ENCODE peak calls at places on chromosomes 7 and 10, in seven cellular contexts. T, M, W, K, O, S and D are unnamed samples.

GRCh38 chr7:148527717-148528168 is 62.8 kb upstream of the C7orf33 start:
- DNase-seq in T (peak), O (peak), W (peak), K (peak), M (peak), S (peak), D (peak)

GRCh38 chr7:151309306-151309705 is 32.3 kb upstream of the NUB1 start:
- DNase-seq in M (peak), K (peak), S (peak), W (peak), O (no peak), T (no peak), D (no peak)

GRCh38 chr10:99531026-99531695 is 1.6 kb upstream of the NKX2-3 start:
- DNase-seq in W (no peak), O (no peak), K (no peak), S (no peak), M (no peak), T (no peak), D (no peak)

GRCh38 chr10:70668454-70668970 is 3.8 kb upstream of the ADAMTS14 start:
- DNase-seq in S (peak), W (peak), T (no peak), K (no peak), M (peak), O (no peak), D (no peak)

GRCh38 chr10:28719789-28720436 is 42.6 kb downstream of the BAMBI start:
- DNase-seq in S (peak), W (peak), M (peak), K (no peak), T (no peak), O (no peak), D (no peak)

GRCh38 chr10:80070068-80070467 is 8.4 kb upstream of the TMEM254 start:
- DNase-seq in T (no peak), K (no peak), O (no peak), M (no peak), S (no peak), W (no peak), D (no peak)

GRCh38 chr10:64209574-64209973 is 688.4 kb downstream of the REEP3 start:
- DNase-seq in K (no peak), M (no peak), W (peak), S (peak), O (no peak), T (no peak), D (no peak)

GRCh38 chr10:17113889-17114288 is 15.7 kb downstream of the CUBN start:
- DNase-seq in S (peak), O (peak), W (peak), T (no peak), M (peak), K (peak), D (no peak)

GRCh38 chr7:1523208-1523607 is 7.3 kb upstream of the MAFK start:
- DNase-seq in O (peak), W (no peak), M (no peak), K (no peak), S (no peak), T (no peak), D (no peak)

GRCh38 chr10:48802611-48803046 is 118.0 kb downstream of the WDFY4 start:
- DNase-seq in T (peak), W (no peak), K (no peak), M (no peak), S (no peak), O (no peak), D (no peak)

GRCh38 chr7:87534072-87534471 is 58.6 kb upstream of the ABCB4 start:
- DNase-seq in T (no peak), M (no peak), S (no peak), O (no peak), K (no peak), W (no peak), D (no peak)

GRCh38 chr10:46232084-46232483 is 54.7 kb upstream of the ANTXRL start:
- DNase-seq in K (no peak), W (no peak), S (no peak), O (peak), M (no peak), T (no peak), D (no peak)

GRCh38 chr10:5555881-5556280 is 31.1 kb downstream of the CALML3 start:
- DNase-seq in O (peak), S (no peak), W (no peak), K (no peak), T (no peak), M (no peak), D (peak)

GRCh38 chr10:28077889-28078288 is 79.0 kb upstream of the ODAD2 start:
- DNase-seq in S (no peak), T (no peak), W (no peak), K (peak), O (no peak), M (peak), D (no peak)

GRCh38 chr7:25820432-25821040 is 331.5 kb upstream of the NFE2L3 start:
- DNase-seq in W (peak), S (no peak), O (peak), K (no peak), M (no peak), T (peak), D (no peak)
- TF ChIP-seq CTCF in W (peak), S (peak), O (peak), K (peak), M (peak), T (peak), D (no peak)

GRCh38 chr10:113522460-113522859 is 30.4 kb upstream of the HABP2 start:
- DNase-seq in W (no peak), O (peak), K (no peak), T (no peak), S (no peak), M (peak), D (no peak)

GRCh38 chr10:113520606-113521481 is 32.0 kb upstream of the HABP2 start:
- DNase-seq in M (peak), S (peak), O (peak), W (peak), K (peak), T (peak), D (no peak)

GRCh38 chr10:113523071-113523470 is 29.8 kb upstream of the HABP2 start:
- DNase-seq in O (peak), K (peak), W (no peak), T (no peak), M (no peak), S (peak), D (no peak)

GRCh38 chr10:113519616-113520015 is 33.2 kb upstream of the HABP2 start:
- DNase-seq in T (no peak), O (peak), S (no peak), K (no peak), M (no peak), W (no peak), D (no peak)

GRCh38 chr10:113521482-113521795 is 31.4 kb upstream of the HABP2 start:
- DNase-seq in O (no peak), K (no peak), S (no peak), T (no peak), M (no peak), W (no peak), D (no peak)
- TF ChIP-seq CTCF in O (no peak), K (no peak), S (no peak), T (peak), M (no peak), W (no peak), D (no peak)

DNA sequence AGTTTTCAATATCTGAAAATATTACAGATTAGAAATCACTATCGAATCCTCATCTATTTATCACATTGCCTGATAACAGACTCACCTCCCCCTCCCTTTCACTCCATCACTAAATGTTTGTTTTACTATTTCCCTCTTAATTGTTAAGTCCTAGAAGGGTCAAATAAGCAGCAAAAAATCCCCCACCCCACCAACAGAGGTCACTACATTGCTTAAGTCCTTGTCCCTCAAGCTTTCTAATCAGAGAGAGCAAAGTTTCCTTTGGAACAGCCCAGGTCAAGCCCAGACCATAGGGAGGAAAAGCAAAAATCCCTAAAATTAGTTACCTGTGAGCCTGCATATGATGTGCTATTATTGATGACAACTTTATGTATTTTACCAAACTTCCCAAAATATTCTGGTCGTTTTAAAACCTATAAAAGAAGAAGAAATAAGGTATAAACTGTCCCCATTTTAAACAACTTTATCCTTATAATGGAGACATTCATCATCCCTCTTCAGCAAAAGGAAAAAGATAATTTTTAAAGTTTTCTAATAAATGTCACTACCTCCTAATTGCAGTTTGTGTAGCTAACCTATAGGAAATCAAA is 95.0 kb downstream of the CNOT4 start:
- DNase-seq in O (peak), K (peak), W (peak), T (peak), S (peak), M (peak), D (no peak)
- TF ChIP-seq CTCF in O (peak), K (peak), W (peak), T (peak), S (peak), M (peak), D (no peak)

GRCh38 chr10:67506083-67506756 is 189.8 kb downstream of the CTNNA3 start:
- DNase-seq in K (no peak), T (no peak), W (no peak), M (no peak), O (no peak), S (no peak), D (no peak)
- TF ChIP-seq CTCF in K (no peak), T (no peak), W (no peak), M (no peak), O (no peak), S (no peak), D (no peak)

GRCh38 chr10:119398996-119399395 is 143.5 kb downstream of the RGS10 start:
- DNase-seq in S (no peak), M (peak), W (no peak), O (no peak), K (peak), T (no peak), D (no peak)
- TF ChIP-seq CTCF in S (no peak), M (no peak), W (no peak), O (no peak), K (no peak), T (no peak), D (no peak)

DNA sequence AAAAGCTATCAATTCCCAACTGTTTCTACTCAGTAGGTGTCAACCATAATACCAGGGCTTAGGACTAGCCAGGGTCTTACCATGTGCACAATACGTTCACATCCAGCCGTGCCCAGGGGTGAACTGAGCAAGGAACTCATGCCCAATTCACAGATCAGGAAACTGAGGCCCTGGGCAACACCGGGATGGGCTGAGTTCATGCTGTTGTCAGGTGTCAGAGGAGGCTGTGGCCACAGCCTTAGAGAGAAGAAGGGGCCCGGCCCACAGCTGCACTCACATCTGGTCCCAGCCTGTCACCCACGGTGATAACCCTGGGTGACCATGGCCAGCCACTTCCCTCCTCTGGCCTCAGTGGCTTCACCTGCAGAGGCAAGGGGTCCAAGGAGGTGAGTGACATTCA is 92.0 kb downstream of the FAM53B start:
- DNase-seq in O (no peak), S (no peak), M (no peak), W (no peak), K (no peak), T (no peak), D (no peak)
- TF ChIP-seq CTCF in O (no peak), S (no peak), M (no peak), W (no peak), K (no peak), T (no peak), D (no peak)

GRCh38 chr7:47379629-47380324 is 202.1 kb downstream of the TNS3 start:
- DNase-seq in K (peak), W (peak), M (peak), T (no peak), S (peak), O (peak), D (no peak)
- TF ChIP-seq CTCF in K (no peak), W (no peak), M (no peak), T (no peak), S (no peak), O (no peak), D (no peak)

GRCh38 chr10:113301342-113301984 is 251.4 kb upstream of the HABP2 start:
- DNase-seq in W (no peak), O (no peak), T (peak), M (no peak), S (no peak), K (no peak), D (no peak)
- TF ChIP-seq CTCF in W (no peak), O (no peak), T (peak), M (no peak), S (no peak), K (no peak), D (no peak)